ENCODE peak calls at places on chromosomes 6 and 20, in five cellular contexts. C is activated CD4-positive, alpha-beta T cell treated with anti-CD3 and anti-CD28 coated beads, Interleukin-2, amount 50 U/mL, for 1 hour; Q is choroid plexus epithelial cell; J is kidney glomerular epithelial cell; F is activated naive CD4-positive, alpha-beta T cell treated with anti-CD3 and anti-CD28 coated beads, Interleukin-2, amount 10 ng/mL, durations not matched to agents 7 days and 5 days. M is an unnamed sample.
A peak's percentile ranks its signal among the peaks of the same experiment; 100 is the strongest.

GRCh38 chr6:3775386-3775785 is 23.9 kb upstream of the PXDC1 start:
- DNase-seq in C (no peak), Q (no peak), J (no peak), F (no peak), M (no peak)

GRCh38 chr6:33375143-33375649 is 16.4 kb upstream of the KIFC1 start:
- DNase-seq in C (no peak), Q (peak; percentile 97), J (peak; percentile 56), F (no peak), M (no peak)

GRCh38 chr6:169371344-169372144 is 117.9 kb upstream of the THBS2 start:
- DNase-seq in C (no peak), Q (no peak), J (no peak), F (no peak), M (no peak)

GRCh38 chr20:22924036-22924737 is 110.9 kb upstream of the SSTR4 start:
- DNase-seq in C (no peak), Q (no peak), J (no peak), F (no peak), M (no peak)

GRCh38 chr6:37182736-37183590 is 13.0 kb downstream of the PIM1 start:
- DNase-seq in C (peak; percentile 36), Q (no peak), J (no peak), F (peak; percentile 84), M (peak; percentile 77)

GRCh38 chr6:6008648-6009421 is 2.1 kb upstream of the NRN1 start:
- DNase-seq in C (no peak), Q (no peak), J (no peak), F (peak; percentile 74), M (peak; percentile 79)

GRCh38 chr6:149851461-149851860 is 12.7 kb downstream of the LRP11 start:
- DNase-seq in C (no peak), Q (peak; percentile 68), J (no peak), F (no peak), M (no peak)

GRCh38 chr6:55255061-55255571 is 72.2 kb upstream of the GFRAL start:
- DNase-seq in C (no peak), Q (no peak), J (no peak), F (no peak), M (no peak)

GRCh38 chr20:62258499-62259293 is 20.4 kb downstream of the OSBPL2 start:
- DNase-seq in C (no peak), Q (peak; percentile 74), J (peak; percentile 61), F (no peak), M (no peak)

GRCh38 chr20:43507150-43508080 is at the start of gene L3MBTL1:
- DNase-seq in C (no peak), Q (peak; percentile 42), J (no peak), F (peak; percentile 29), M (no peak)

GRCh38 chr6:83707829-83708545 is 914 bp downstream of the SNAP91 start:
- DNase-seq in C (no peak), Q (peak; percentile 6), J (no peak), F (no peak), M (no peak)

GRCh38 chr20:9498322-9498721 is 16.1 kb upstream of the LAMP5 start:
- DNase-seq in C (no peak), Q (no peak), J (no peak), F (no peak), M (no peak)

GRCh38 chr6:156844089-156844488 is 66.9 kb downstream of the ARID1B start:
- DNase-seq in C (no peak), Q (no peak), J (no peak), F (no peak), M (no peak)

GRCh38 chr6:35305117-35305516 is 7.5 kb downstream of the DEF6 start:
- DNase-seq in C (no peak), Q (no peak), J (no peak), F (peak; percentile 38), M (no peak)